ENCODE peak calls at places on chromosomes 7 and 10, in eight cellular contexts. One of them, this sample, is unnamed.

GRCh38 chr7:112505495-112505894 is 24.7 kb downstream of the LSMEM1 start:
- DNase-seq in Panc1: no peak
- DNase-seq in transverse colon: no peak
- DNase-seq in mesothelial cell of epicardium: no peak
- DNase-seq in A673: no peak
- DNase-seq in nephron progenitor cell: no peak
- DNase-seq in fibroblast of lung: no peak
- DNase-seq in cardiac muscle cell: no peak
- DNase-seq in this sample: no peak

GRCh38 chr7:80703272-80703671 is 64.8 kb downstream of the CD36 start:
- DNase-seq in Panc1: no peak
- DNase-seq in transverse colon: no peak
- DNase-seq in mesothelial cell of epicardium: no peak
- DNase-seq in A673: no peak
- DNase-seq in nephron progenitor cell: no peak
- DNase-seq in fibroblast of lung: no peak
- DNase-seq in cardiac muscle cell: no peak
- DNase-seq in this sample: no peak

GRCh38 chr7:90412458-90413184 is 9.4 kb downstream of the CLDN12 start:
- DNase-seq in Panc1: no peak
- DNase-seq in transverse colon: peak
- DNase-seq in mesothelial cell of epicardium: no peak
- DNase-seq in A673: peak
- DNase-seq in nephron progenitor cell: peak
- DNase-seq in fibroblast of lung: peak
- DNase-seq in cardiac muscle cell: peak
- DNase-seq in this sample: peak

GRCh38 chr7:31860925-31861324 is 173.9 kb downstream of the PPP1R17 start:
- DNase-seq in Panc1: no peak
- DNase-seq in transverse colon: no peak
- DNase-seq in mesothelial cell of epicardium: no peak
- DNase-seq in A673: no peak
- DNase-seq in nephron progenitor cell: no peak
- DNase-seq in fibroblast of lung: no peak
- DNase-seq in cardiac muscle cell: no peak
- DNase-seq in this sample: peak

GRCh38 chr7:28750981-28751380 is 207.1 kb downstream of the TRIL start:
- DNase-seq in Panc1: no peak
- DNase-seq in transverse colon: no peak
- DNase-seq in mesothelial cell of epicardium: no peak
- DNase-seq in A673: no peak
- DNase-seq in nephron progenitor cell: no peak
- DNase-seq in fibroblast of lung: no peak
- DNase-seq in cardiac muscle cell: no peak
- DNase-seq in this sample: no peak

GRCh38 chr7:28020302-28020940 is 160.2 kb downstream of the JAZF1 start:
- DNase-seq in Panc1: peak
- DNase-seq in transverse colon: peak
- DNase-seq in mesothelial cell of epicardium: no peak
- DNase-seq in A673: peak
- DNase-seq in nephron progenitor cell: peak
- DNase-seq in fibroblast of lung: peak
- DNase-seq in cardiac muscle cell: peak
- DNase-seq in this sample: peak

GRCh38 chr7:135846339-135846738 is 97.7 kb upstream of the FAM180A start:
- DNase-seq in Panc1: no peak
- DNase-seq in transverse colon: no peak
- DNase-seq in mesothelial cell of epicardium: no peak
- DNase-seq in A673: no peak
- DNase-seq in nephron progenitor cell: no peak
- DNase-seq in fibroblast of lung: no peak
- DNase-seq in cardiac muscle cell: no peak
- DNase-seq in this sample: no peak

GRCh38 chr7:32056767-32057166 is 13.4 kb downstream of the PDE1C start:
- DNase-seq in Panc1: no peak
- DNase-seq in transverse colon: no peak
- DNase-seq in mesothelial cell of epicardium: no peak
- DNase-seq in A673: no peak
- DNase-seq in nephron progenitor cell: no peak
- DNase-seq in fibroblast of lung: no peak
- DNase-seq in cardiac muscle cell: no peak
- DNase-seq in this sample: no peak

GRCh38 chr7:80134536-80135305 is at the start of gene GNAI1:
- DNase-seq in Panc1: no peak
- DNase-seq in transverse colon: peak
- DNase-seq in mesothelial cell of epicardium: peak
- DNase-seq in A673: peak
- DNase-seq in nephron progenitor cell: peak
- DNase-seq in fibroblast of lung: peak
- DNase-seq in cardiac muscle cell: peak
- DNase-seq in this sample: peak

GRCh38 chr7:158816271-158816670 is 13.0 kb downstream of the ESYT2 start:
- DNase-seq in Panc1: no peak
- DNase-seq in transverse colon: no peak
- DNase-seq in mesothelial cell of epicardium: no peak
- DNase-seq in A673: no peak
- DNase-seq in nephron progenitor cell: no peak
- DNase-seq in fibroblast of lung: no peak
- DNase-seq in cardiac muscle cell: peak
- DNase-seq in this sample: peak

GRCh38 chr7:128931965-128932861 is 5.5 kb upstream of the IRF5 start:
- DNase-seq in Panc1: no peak
- DNase-seq in transverse colon: no peak
- DNase-seq in mesothelial cell of epicardium: no peak
- DNase-seq in A673: no peak
- DNase-seq in nephron progenitor cell: no peak
- DNase-seq in fibroblast of lung: no peak
- DNase-seq in cardiac muscle cell: no peak
- DNase-seq in this sample: no peak

GRCh38 chr10:72981882-72982529 is 27.4 kb upstream of the PLA2G12B start:
- DNase-seq in Panc1: no peak
- DNase-seq in transverse colon: no peak
- DNase-seq in mesothelial cell of epicardium: no peak
- DNase-seq in A673: no peak
- DNase-seq in nephron progenitor cell: no peak
- DNase-seq in fibroblast of lung: no peak
- DNase-seq in cardiac muscle cell: peak
- DNase-seq in this sample: no peak

GRCh38 chr7:67866054-67866453 is 869.4 kb downstream of the TYW1 start:
- DNase-seq in Panc1: no peak
- DNase-seq in transverse colon: no peak
- DNase-seq in mesothelial cell of epicardium: no peak
- DNase-seq in A673: no peak
- DNase-seq in nephron progenitor cell: no peak
- DNase-seq in fibroblast of lung: no peak
- DNase-seq in cardiac muscle cell: no peak
- DNase-seq in this sample: no peak

GRCh38 chr10:78700413-78700812 is 368.4 kb upstream of the ZMIZ1 start:
- DNase-seq in Panc1: no peak
- DNase-seq in transverse colon: peak
- DNase-seq in mesothelial cell of epicardium: peak
- DNase-seq in A673: peak
- DNase-seq in nephron progenitor cell: no peak
- DNase-seq in fibroblast of lung: no peak
- DNase-seq in cardiac muscle cell: peak
- DNase-seq in this sample: peak

GRCh38 chr10:30917790-30918189 is 113.9 kb downstream of the ZNF438 start:
- DNase-seq in Panc1: no peak
- DNase-seq in transverse colon: no peak
- DNase-seq in mesothelial cell of epicardium: no peak
- DNase-seq in A673: no peak
- DNase-seq in nephron progenitor cell: no peak
- DNase-seq in fibroblast of lung: peak
- DNase-seq in cardiac muscle cell: no peak
- DNase-seq in this sample: no peak

GRCh38 chr7:78134256-78134655 is 335.7 kb downstream of the PHTF2 start:
- DNase-seq in Panc1: peak
- DNase-seq in transverse colon: no peak
- DNase-seq in mesothelial cell of epicardium: no peak
- DNase-seq in A673: peak
- DNase-seq in nephron progenitor cell: no peak
- DNase-seq in fibroblast of lung: peak
- DNase-seq in cardiac muscle cell: peak
- DNase-seq in this sample: peak

GRCh38 chr10:98400482-98400881 is 14.5 kb downstream of the PYROXD2 start:
- DNase-seq in Panc1: no peak
- DNase-seq in transverse colon: no peak
- DNase-seq in mesothelial cell of epicardium: no peak
- DNase-seq in A673: no peak
- DNase-seq in nephron progenitor cell: no peak
- DNase-seq in fibroblast of lung: peak
- DNase-seq in cardiac muscle cell: peak
- DNase-seq in this sample: no peak

GRCh38 chr7:77887567-77887966 is 89.0 kb downstream of the PHTF2 start:
- DNase-seq in Panc1: peak
- DNase-seq in transverse colon: no peak
- DNase-seq in mesothelial cell of epicardium: no peak
- DNase-seq in A673: no peak
- DNase-seq in nephron progenitor cell: no peak
- DNase-seq in fibroblast of lung: peak
- DNase-seq in cardiac muscle cell: peak
- DNase-seq in this sample: no peak

GRCh38 chr10:23155166-23155565 is 36.9 kb upstream of the PTF1A start:
- DNase-seq in Panc1: no peak
- DNase-seq in transverse colon: no peak
- DNase-seq in mesothelial cell of epicardium: no peak
- DNase-seq in A673: peak
- DNase-seq in nephron progenitor cell: no peak
- DNase-seq in fibroblast of lung: no peak
- DNase-seq in cardiac muscle cell: peak
- DNase-seq in this sample: no peak

GRCh38 chr7:82623812-82624211 is 180.2 kb upstream of the CACNA2D1 start:
- DNase-seq in Panc1: no peak
- DNase-seq in transverse colon: no peak
- DNase-seq in mesothelial cell of epicardium: no peak
- DNase-seq in A673: no peak
- DNase-seq in nephron progenitor cell: no peak
- DNase-seq in fibroblast of lung: peak
- DNase-seq in cardiac muscle cell: peak
- DNase-seq in this sample: no peak

GRCh38 chr7:142104550-142105527 is 6.7 kb upstream of the MGAM2 start:
- DNase-seq in Panc1: no peak
- DNase-seq in transverse colon: peak
- DNase-seq in mesothelial cell of epicardium: no peak
- DNase-seq in A673: no peak
- DNase-seq in nephron progenitor cell: no peak
- DNase-seq in fibroblast of lung: no peak
- DNase-seq in cardiac muscle cell: peak
- DNase-seq in this sample: peak

GRCh38 chr10:120260446-120260845 is 196.6 kb upstream of the PLPP4 start:
- DNase-seq in Panc1: no peak
- DNase-seq in transverse colon: no peak
- DNase-seq in mesothelial cell of epicardium: no peak
- DNase-seq in A673: no peak
- DNase-seq in nephron progenitor cell: no peak
- DNase-seq in fibroblast of lung: no peak
- DNase-seq in cardiac muscle cell: no peak
- DNase-seq in this sample: no peak

GRCh38 chr7:3397324-3397723 is 96.3 kb downstream of the SDK1 start:
- DNase-seq in Panc1: no peak
- DNase-seq in transverse colon: no peak
- DNase-seq in mesothelial cell of epicardium: no peak
- DNase-seq in A673: no peak
- DNase-seq in nephron progenitor cell: no peak
- DNase-seq in fibroblast of lung: no peak
- DNase-seq in cardiac muscle cell: no peak
- DNase-seq in this sample: no peak

GRCh38 chr7:66837661-66838060 is 83.4 kb upstream of the TMEM248 start:
- DNase-seq in Panc1: no peak
- DNase-seq in transverse colon: no peak
- DNase-seq in mesothelial cell of epicardium: no peak
- DNase-seq in A673: no peak
- DNase-seq in nephron progenitor cell: no peak
- DNase-seq in fibroblast of lung: no peak
- DNase-seq in cardiac muscle cell: no peak
- DNase-seq in this sample: no peak

GRCh38 chr7:66832531-66833351 is 88.3 kb upstream of the TMEM248 start:
- DNase-seq in Panc1: no peak
- DNase-seq in transverse colon: no peak
- DNase-seq in mesothelial cell of epicardium: no peak
- DNase-seq in A673: no peak
- DNase-seq in nephron progenitor cell: no peak
- DNase-seq in fibroblast of lung: no peak
- DNase-seq in cardiac muscle cell: no peak
- DNase-seq in this sample: no peak

GRCh38 chr7:66839814-66840213 is 81.2 kb upstream of the TMEM248 start:
- DNase-seq in Panc1: no peak
- DNase-seq in transverse colon: no peak
- DNase-seq in mesothelial cell of epicardium: no peak
- DNase-seq in A673: no peak
- DNase-seq in nephron progenitor cell: no peak
- DNase-seq in fibroblast of lung: no peak
- DNase-seq in cardiac muscle cell: no peak
- DNase-seq in this sample: no peak

GRCh38 chr7:66840316-66840715 is 80.7 kb upstream of the TMEM248 start:
- DNase-seq in Panc1: no peak
- DNase-seq in transverse colon: no peak
- DNase-seq in mesothelial cell of epicardium: no peak
- DNase-seq in A673: no peak
- DNase-seq in nephron progenitor cell: no peak
- DNase-seq in fibroblast of lung: no peak
- DNase-seq in cardiac muscle cell: no peak
- DNase-seq in this sample: no peak

GRCh38 chr7:66837007-66837406 is 84.0 kb upstream of the TMEM248 start:
- DNase-seq in Panc1: no peak
- DNase-seq in transverse colon: peak
- DNase-seq in mesothelial cell of epicardium: no peak
- DNase-seq in A673: peak
- DNase-seq in nephron progenitor cell: peak
- DNase-seq in fibroblast of lung: peak
- DNase-seq in cardiac muscle cell: peak
- DNase-seq in this sample: peak
- TF ChIP-seq CTCF in Panc1: no peak
- TF ChIP-seq CTCF in transverse colon: peak
- TF ChIP-seq CTCF in mesothelial cell of epicardium: peak
- TF ChIP-seq CTCF in A673: peak
- TF ChIP-seq CTCF in nephron progenitor cell: peak
- TF ChIP-seq CTCF in fibroblast of lung: peak
- TF ChIP-seq CTCF in cardiac muscle cell: peak
- TF ChIP-seq CTCF in this sample: peak

GRCh38 chr7:70506463-70506862 is 625.5 kb upstream of the GALNT17 start:
- DNase-seq in Panc1: no peak
- DNase-seq in transverse colon: no peak
- DNase-seq in mesothelial cell of epicardium: no peak
- DNase-seq in A673: peak
- DNase-seq in nephron progenitor cell: peak
- DNase-seq in fibroblast of lung: no peak
- DNase-seq in cardiac muscle cell: peak
- DNase-seq in this sample: no peak
- TF ChIP-seq CTCF in Panc1: no peak
- TF ChIP-seq CTCF in transverse colon: no peak
- TF ChIP-seq CTCF in mesothelial cell of epicardium: no peak
- TF ChIP-seq CTCF in A673: peak
- TF ChIP-seq CTCF in nephron progenitor cell: peak
- TF ChIP-seq CTCF in fibroblast of lung: peak
- TF ChIP-seq CTCF in cardiac muscle cell: no peak
- TF ChIP-seq CTCF in this sample: no peak

GRCh38 chr7:44922351-44922694 is 37.0 kb upstream of the PURB start:
- DNase-seq in Panc1: no peak
- DNase-seq in transverse colon: no peak
- DNase-seq in mesothelial cell of epicardium: no peak
- DNase-seq in A673: no peak
- DNase-seq in nephron progenitor cell: no peak
- DNase-seq in fibroblast of lung: no peak
- DNase-seq in cardiac muscle cell: no peak
- DNase-seq in this sample: no peak
- TF ChIP-seq CTCF in Panc1: no peak
- TF ChIP-seq CTCF in transverse colon: no peak
- TF ChIP-seq CTCF in mesothelial cell of epicardium: peak
- TF ChIP-seq CTCF in A673: no peak
- TF ChIP-seq CTCF in nephron progenitor cell: no peak
- TF ChIP-seq CTCF in fibroblast of lung: no peak
- TF ChIP-seq CTCF in cardiac muscle cell: no peak
- TF ChIP-seq CTCF in this sample: no peak

GRCh38 chr7:148110097-148110868 is 480.3 kb upstream of the C7orf33 start:
- DNase-seq in Panc1: no peak
- DNase-seq in transverse colon: no peak
- DNase-seq in mesothelial cell of epicardium: no peak
- DNase-seq in A673: peak
- DNase-seq in nephron progenitor cell: no peak
- DNase-seq in fibroblast of lung: no peak
- DNase-seq in cardiac muscle cell: peak
- DNase-seq in this sample: no peak
- TF ChIP-seq CTCF in Panc1: peak
- TF ChIP-seq CTCF in transverse colon: peak
- TF ChIP-seq CTCF in mesothelial cell of epicardium: no peak
- TF ChIP-seq CTCF in A673: peak
- TF ChIP-seq CTCF in nephron progenitor cell: no peak
- TF ChIP-seq CTCF in fibroblast of lung: no peak
- TF ChIP-seq CTCF in cardiac muscle cell: peak
- TF ChIP-seq CTCF in this sample: no peak